ENCODE peak calls at places on chromosome 12, in four cellular contexts. H is pancreas, G is HL-60, V is left ventricle myocardium inferior. N is an unnamed sample.

GRCh38 chr12:104671407-104672095 is 214.8 kb downstream of the CHST11 start:
- DNase-seq in H (peak), G (peak), V (peak), N (peak)

GRCh38 chr12:92928431-92928961 is 599 bp downstream of the EEA1 start:
- DNase-seq in H (peak), G (peak), V (peak), N (peak)

GRCh38 chr12:130831246-130831645 is 7.8 kb downstream of the STX2 start:
- DNase-seq in H (no peak), G (no peak), V (no peak), N (no peak)

GRCh38 chr12:25958254-25959068 is at the start of gene RASSF8:
- DNase-seq in H (peak), V (peak), G (no peak), N (peak)

GRCh38 chr12:9223830-9224229 is 15.6 kb upstream of the PZP start:
- DNase-seq in G (no peak), H (no peak), V (no peak), N (no peak)

GRCh38 chr12:50676761-50677160 is 87.1 kb upstream of the ATF1 start:
- DNase-seq in G (no peak), H (no peak), V (no peak), N (no peak)

GRCh38 chr12:128959931-128960330 is 106.7 kb downstream of the GLT1D1 start:
- DNase-seq in V (no peak), G (no peak), H (no peak), N (no peak)

GRCh38 chr12:123808167-123808566 is 46.1 kb downstream of the DNAH10 start:
- DNase-seq in V (no peak), H (no peak), G (peak), N (no peak)

GRCh38 chr12:98561846-98562245 is 31.6 kb upstream of the SLC25A3 start:
- DNase-seq in G (no peak), V (no peak), H (no peak), N (no peak)

GRCh38 chr12:110379642-110380041 is 23.9 kb downstream of the ANAPC7 start:
- DNase-seq in G (no peak), H (no peak), V (no peak), N (no peak)

GRCh38 chr12:102879-103168 is 36.3 kb downstream of the IQSEC3 start:
- DNase-seq in G (no peak), H (no peak), V (no peak), N (no peak)

GRCh38 chr12:104485651-104486341 is 29.0 kb downstream of the CHST11 start:
- DNase-seq in H (no peak), V (no peak), G (peak), N (no peak)

GRCh38 chr12:109653896-109654295 is 59.7 kb upstream of the FAM222A start:
- DNase-seq in V (no peak), H (no peak), G (no peak), N (no peak)

GRCh38 chr12:50725011-50725899 is 38.6 kb upstream of the ATF1 start:
- DNase-seq in V (no peak), G (no peak), H (no peak), N (no peak)

GRCh38 chr12:29970501-29970900 is 186.8 kb upstream of the TMTC1 start:
- DNase-seq in G (no peak), V (no peak), H (no peak), N (no peak)

GRCh38 chr12:96902076-96902475 is 5.0 kb upstream of the NEDD1 start:
- DNase-seq in V (no peak), H (no peak), G (no peak), N (no peak)

GRCh38 chr12:58066296-58066695 is 124.9 kb downstream of the ATP23 start:
- DNase-seq in V (no peak), H (no peak), G (no peak), N (no peak)

GRCh38 chr12:5437122-5437521 is 5.2 kb downstream of the NTF3 start:
- DNase-seq in V (no peak), G (no peak), H (no peak), N (no peak)

GRCh38 chr12:84408936-84409335 is 503.7 kb downstream of the SLC6A15 start:
- DNase-seq in H (no peak), G (no peak), V (no peak), N (no peak)

GRCh38 chr12:111404362-111405148 is 1.2 kb upstream of the SH2B3 start:
- DNase-seq in V (peak), G (no peak), H (peak), N (no peak)

GRCh38 chr12:124399622-124400021 is 104.7 kb downstream of the RFLNA start:
- DNase-seq in H (no peak), G (peak), V (no peak), N (no peak)

GRCh38 chr12:129559756-129560155 is 344.1 kb downstream of the TMEM132D start:
- DNase-seq in H (no peak), G (no peak), V (no peak), N (no peak)

GRCh38 chr12:27521066-27521465 is 2.9 kb upstream of the PPFIBP1 start:
- DNase-seq in H (no peak), G (no peak), V (peak), N (no peak)

GRCh38 chr12:131939007-131939406 is 9.9 kb downstream of the PUS1 start:
- DNase-seq in H (no peak), G (no peak), V (no peak), N (no peak)

GRCh38 chr12:95918194-95918993 is 24.0 kb downstream of the CCDC38 start:
- DNase-seq in H (peak), V (no peak), G (peak), N (no peak)

GRCh38 chr12:59181378-59181777 is 261.1 kb upstream of the LRIG3 start:
- DNase-seq in G (no peak), V (no peak), H (no peak), N (no peak)

GRCh38 chr12:3004655-3005565 is 45.7 kb downstream of the TEAD4 start:
- DNase-seq in H (no peak), V (no peak), G (peak), N (no peak)

GRCh38 chr12:124913474-124914391 is 717 bp downstream of the UBC start:
- DNase-seq in G (peak), H (peak), V (peak), N (peak)

GRCh38 chr12:130945793-130946492 is 7.8 kb upstream of the ADGRD1 start:
- DNase-seq in V (no peak), G (no peak), H (no peak), N (no peak)

GRCh38 chr12:75816892-75817291 is 214.7 kb downstream of the PHLDA1 start:
- DNase-seq in G (no peak), V (no peak), H (no peak), N (no peak)
- TF ChIP-seq CTCF in G (no peak), V (peak), H (no peak), N (no peak)

GRCh38 chr12:113090740-113091139 is 34.2 kb downstream of the DTX1 start:
- DNase-seq in H (no peak), G (no peak), V (no peak), N (no peak)

GRCh38 chr12:113093409-113094101 is 37.0 kb downstream of the DTX1 start:
- DNase-seq in V (no peak), H (no peak), G (no peak), N (no peak)

GRCh38 chr12:113091506-113091905 is 35.0 kb downstream of the DTX1 start:
- DNase-seq in G (no peak), V (no peak), H (no peak), N (no peak)

GRCh38 chr12:113094738-113095137 is 38.2 kb downstream of the DTX1 start:
- DNase-seq in H (no peak), V (no peak), G (no peak), N (no peak)

DNA sequence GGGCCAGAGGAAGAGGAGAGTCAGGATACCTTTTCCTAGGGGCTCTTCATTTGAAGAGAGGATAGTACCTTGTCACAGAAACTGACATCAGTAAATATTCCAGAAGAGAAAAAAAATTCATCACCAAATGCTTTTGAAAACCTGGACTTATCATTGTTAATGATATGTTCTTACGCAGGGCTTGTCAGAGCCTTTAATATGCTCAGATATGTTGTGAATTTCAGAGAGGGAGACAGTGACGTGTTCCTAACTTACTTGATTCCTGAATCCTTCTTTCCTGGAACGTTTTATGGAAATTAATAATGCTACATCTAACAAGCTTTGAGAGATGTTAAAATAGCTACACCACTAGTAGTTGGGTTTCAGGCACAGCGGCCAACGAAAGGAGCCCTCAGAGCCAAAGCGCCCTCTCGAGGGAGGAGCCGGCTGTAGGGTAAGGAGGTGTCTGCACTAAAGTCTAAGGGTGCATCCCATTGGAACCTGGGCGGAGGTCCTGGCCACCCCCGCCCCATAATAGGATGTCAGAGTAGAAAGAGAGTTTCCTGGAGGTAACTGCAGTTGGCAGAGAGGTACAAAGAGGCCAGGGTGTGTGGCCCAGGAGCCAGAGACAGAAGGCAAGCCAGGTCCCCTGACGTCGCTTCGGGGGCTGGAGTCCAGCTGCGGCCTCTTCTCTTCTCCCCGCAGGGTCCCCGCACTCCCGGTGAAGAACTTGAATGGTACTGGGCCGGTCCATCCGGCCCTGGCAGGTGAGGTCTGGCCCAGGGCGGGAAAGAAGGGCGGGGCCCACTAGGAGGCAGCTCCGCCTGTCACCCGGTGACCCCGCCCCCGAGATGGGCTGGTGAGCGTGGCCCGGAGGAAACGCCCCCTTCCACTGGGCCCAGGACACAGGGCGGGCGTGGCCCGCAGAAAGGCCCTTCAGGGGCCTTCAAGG is 36.2 kb downstream of the DTX1 start:
- DNase-seq in V (peak), H (no peak), G (peak), N (no peak)
- TF ChIP-seq CTCF in V (peak), H (no peak), G (peak), N (peak)

GRCh38 chr12:102900389-102900788 is 16.7 kb downstream of the PAH start:
- DNase-seq in V (no peak), H (no peak), G (no peak), N (no peak)

GRCh38 chr12:102891756-102892155 is 25.3 kb downstream of the PAH start:
- DNase-seq in G (no peak), H (no peak), V (no peak), N (no peak)

GRCh38 chr12:102896067-102896466 is 21.0 kb downstream of the PAH start:
- DNase-seq in G (no peak), V (no peak), H (no peak), N (no peak)
- TF ChIP-seq CTCF in G (no peak), V (no peak), H (no peak), N (no peak)

GRCh38 chr12:91732086-91732485 is 413.6 kb downstream of the BTG1 start:
- DNase-seq in H (no peak), G (no peak), V (no peak), N (no peak)

GRCh38 chr12:91729543-91729942 is 416.1 kb downstream of the BTG1 start:
- DNase-seq in V (no peak), H (no peak), G (no peak), N (no peak)
- TF ChIP-seq CTCF in V (no peak), H (no peak), G (no peak), N (no peak)

DNA sequence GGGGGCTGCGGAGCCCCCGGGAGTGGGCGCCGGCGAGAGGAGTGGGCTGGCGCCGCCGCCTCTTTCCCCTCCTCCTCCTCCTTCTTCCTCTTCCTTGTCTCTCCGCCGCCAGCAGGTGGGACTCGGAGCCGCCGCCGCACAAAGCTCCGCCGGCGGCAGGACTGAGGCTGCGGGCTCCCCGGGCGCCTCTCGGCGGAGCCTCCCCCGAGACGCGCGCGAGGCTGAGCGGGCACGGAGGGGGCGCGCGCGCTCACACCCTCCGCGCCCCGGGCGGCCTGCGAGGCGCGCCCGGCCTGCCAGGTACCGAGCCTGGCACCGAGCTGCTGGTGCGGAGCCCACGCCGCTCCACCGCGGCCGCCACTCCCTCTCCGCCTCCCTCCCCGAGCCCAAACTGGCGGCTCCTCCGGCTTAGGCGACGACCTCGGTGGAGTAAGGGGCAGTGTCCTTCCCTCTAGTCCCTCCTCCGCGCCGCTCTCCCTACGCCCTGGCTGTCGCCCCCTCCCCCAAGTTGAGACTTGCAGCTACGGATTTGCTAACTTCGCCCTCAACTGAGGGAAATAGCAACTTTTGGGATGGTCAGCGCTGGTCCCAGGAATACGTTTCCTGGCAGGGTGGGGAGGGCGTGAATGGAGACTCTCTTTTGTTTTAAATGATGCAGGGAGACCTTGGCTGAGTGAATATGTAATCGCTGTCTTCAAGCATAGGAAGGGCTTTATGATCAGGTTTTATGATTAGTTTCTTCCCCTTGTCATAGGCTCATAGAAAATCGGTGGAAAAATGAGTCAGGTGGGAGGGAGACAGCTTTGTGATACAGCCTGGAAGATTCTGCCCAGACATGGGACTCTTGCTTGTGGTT is 199.5 kb upstream of the CAND1 start:
- DNase-seq in V (peak), G (peak), H (peak), N (peak)
- TF ChIP-seq CTCF in V (peak), G (no peak), H (no peak), N (no peak)

GRCh38 chr12:10607885-10608458 is 5.4 kb downstream of the MAGOHB start:
- DNase-seq in G (no peak), V (no peak), H (no peak), N (no peak)
- TF ChIP-seq CTCF in G (no peak), V (no peak), H (peak), N (peak)

GRCh38 chr12:122126713-122127597 is 47.1 kb downstream of the IL31 start:
- DNase-seq in G (no peak), V (no peak), H (no peak), N (no peak)
- TF ChIP-seq CTCF in G (no peak), V (peak), H (no peak), N (no peak)

GRCh38 chr12:47549258-47549657 is 156.6 kb downstream of the RPAP3 start:
- DNase-seq in G (no peak), V (no peak), H (no peak), N (no peak)

GRCh38 chr12:47551426-47551851 is 154.4 kb downstream of the RPAP3 start:
- DNase-seq in H (no peak), G (no peak), V (no peak), N (no peak)

GRCh38 chr12:47545938-47546609 is 159.8 kb downstream of the RPAP3 start:
- DNase-seq in V (no peak), H (no peak), G (no peak), N (no peak)

DNA sequence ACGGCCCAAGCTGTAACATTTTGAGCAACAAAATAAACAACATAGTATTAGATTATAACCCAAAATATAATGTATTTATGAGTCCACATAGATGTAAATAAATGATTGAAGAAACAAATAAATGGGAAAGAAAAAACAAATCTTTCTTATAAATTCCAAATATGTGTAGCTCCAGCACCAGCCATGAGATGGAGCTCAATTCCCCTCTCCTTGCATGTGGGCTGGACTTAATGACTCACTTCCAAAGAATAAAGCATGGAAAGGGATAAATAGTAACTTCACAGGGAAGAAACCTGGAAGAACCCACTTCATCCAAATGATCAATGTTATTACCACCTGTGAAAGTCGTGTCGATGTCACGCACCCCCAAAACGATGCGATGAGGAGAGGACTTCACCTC is 158.8 kb downstream of the RPAP3 start:
- DNase-seq in G (no peak), V (no peak), H (no peak), N (no peak)
- TF ChIP-seq CTCF in G (no peak), V (no peak), H (no peak), N (no peak)

DNA sequence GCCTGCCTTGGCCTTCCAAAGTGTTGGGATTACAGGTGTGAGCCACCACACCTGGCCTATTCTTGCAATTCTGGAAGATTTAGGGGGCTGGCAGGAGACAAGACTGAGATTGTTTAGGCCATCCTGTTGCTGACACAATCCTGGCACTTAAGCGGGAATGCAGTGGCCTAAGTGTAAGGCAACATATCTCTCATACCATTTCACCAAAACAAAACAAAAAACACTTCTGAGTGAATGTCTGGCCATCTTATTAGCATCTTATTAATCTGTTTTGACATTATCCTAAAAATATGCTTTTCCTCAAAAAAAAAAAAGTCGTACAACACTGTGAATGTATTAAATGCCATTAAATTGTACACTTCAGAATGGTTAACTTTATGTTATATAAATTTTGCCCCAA is 67.6 kb downstream of the DENND5B start:
- DNase-seq in G (no peak), H (no peak), V (no peak), N (no peak)
- TF ChIP-seq CTCF in G (no peak), H (no peak), V (no peak), N (no peak)